ENCODE peak calls at places on chromosome 14, in five cellular contexts. S, N, X, W and E are unnamed samples.

GRCh38 chr14:69489495-69489894 is 5.0 kb downstream of the PLEKHD1 start:
- DNase-seq in N (peak; percentile 14), W (no peak), S (no peak), X (no peak), E (no peak)

GRCh38 chr14:21268612-21269251 is 510 bp downstream of the HNRNPC start:
- DNase-seq in S (no peak), N (no peak), W (peak; percentile 65), X (peak; percentile 48), E (peak; percentile 54)

GRCh38 chr14:68403191-68403781 is 389.6 kb downstream of the ZFP36L1 start:
- DNase-seq in S (no peak), W (no peak), N (no peak), X (no peak), E (no peak)

GRCh38 chr14:106187176-106187670 is 660.8 kb downstream of the TMEM121 start:
- DNase-seq in S (no peak), N (no peak), W (no peak), X (no peak), E (no peak)

GRCh38 chr14:74616507-74616906 is 4.5 kb upstream of the LTBP2 start:
- DNase-seq in S (peak; percentile 46), W (peak; percentile 86), N (no peak), X (no peak), E (peak; percentile 90)

GRCh38 chr14:21256539-21257394 is 12.5 kb downstream of the HNRNPC start:
- DNase-seq in S (no peak), W (no peak), N (no peak), X (no peak), E (no peak)

GRCh38 chr14:102230481-102231210 is 74.3 kb downstream of the MOK start:
- DNase-seq in S (no peak), N (no peak), W (no peak), X (no peak), E (no peak)

GRCh38 chr14:32560213-32560857 is 231.2 kb downstream of the AKAP6 start:
- DNase-seq in S (peak; percentile 53), X (peak; percentile 44), W (peak; percentile 80), N (peak; percentile 69), E (peak; percentile 63)

GRCh38 chr14:37493606-37494005 is 101.4 kb downstream of the FOXA1 start:
- DNase-seq in N (no peak), X (no peak), W (no peak), S (no peak), E (no peak)

GRCh38 chr14:75968461-75968860 is 13.3 kb downstream of the TGFB3 start:
- DNase-seq in N (no peak), S (no peak), X (no peak), W (no peak), E (no peak)

GRCh38 chr14:87632796-87633195 is 360.2 kb downstream of the GALC start:
- DNase-seq in N (no peak), X (no peak), S (no peak), W (no peak), E (no peak)

GRCh38 chr14:20498622-20499021 is 6.7 kb upstream of the RNASE10 start:
- DNase-seq in X (no peak), N (no peak), W (no peak), S (no peak), E (no peak)

GRCh38 chr14:32076278-32077080 is 625 bp upstream of the ARHGAP5 start:
- DNase-seq in N (peak; percentile 98), W (peak; percentile 98), S (peak; percentile 74), X (peak; percentile 95), E (peak; percentile 98)

GRCh38 chr14:69287096-69287991 is 27.4 kb downstream of the GALNT16 start:
- DNase-seq in X (no peak), S (no peak), N (no peak), W (peak; percentile 10), E (no peak)

GRCh38 chr14:85960781-85961180 is 430.8 kb downstream of the FLRT2 start:
- DNase-seq in S (no peak), W (no peak), N (no peak), X (no peak), E (no peak)

GRCh38 chr14:89440997-89441909 is 24.2 kb upstream of the FOXN3 start:
- DNase-seq in X (no peak), W (no peak), N (peak; percentile 21), S (no peak), E (no peak)

GRCh38 chr14:86639146-86639545 is 1109.2 kb downstream of the FLRT2 start:
- DNase-seq in X (no peak), S (no peak), W (no peak), N (no peak), E (no peak)

GRCh38 chr14:102239231-102239630 is 65.7 kb downstream of the MOK start:
- DNase-seq in N (no peak), W (no peak), X (no peak), S (no peak), E (no peak)

GRCh38 chr14:78618379-78618778 is 448.2 kb downstream of the NRXN3 start:
- DNase-seq in X (no peak), N (no peak), S (no peak), W (no peak), E (no peak)

GRCh38 chr14:20970983-20971704 is 15.9 kb downstream of the RNASE2 start:
- DNase-seq in X (peak; percentile 78), N (peak; percentile 92), S (peak; percentile 76), W (peak; percentile 86), E (peak; percentile 77)

GRCh38 chr14:36346052-36346451 is 25.6 kb upstream of the MBIP start:
- DNase-seq in S (no peak), N (no peak), W (no peak), X (no peak), E (no peak)

GRCh38 chr14:30974628-30975027 is 50.8 kb upstream of the AP4S1 start:
- DNase-seq in N (no peak), S (no peak), X (no peak), W (peak; percentile 18), E (peak; percentile 48)

GRCh38 chr14:60327447-60328331 is 78.7 kb downstream of the PPM1A start:
- DNase-seq in S (no peak), W (no peak), N (no peak), X (no peak), E (peak; percentile 46)

GRCh38 chr14:50038398-50039119 is 77.8 kb downstream of the VCPKMT start:
- DNase-seq in N (no peak), W (peak; percentile 93), X (no peak), S (peak; percentile 60), E (peak; percentile 98)

GRCh38 chr14:20469890-20470858 is 968 bp downstream of the PNP start:
- DNase-seq in S (peak; percentile 69), N (peak; percentile 73), X (no peak), W (peak; percentile 28), E (peak; percentile 80)

GRCh38 chr14:68654471-68654941 is 138.4 kb downstream of the ZFP36L1 start:
- DNase-seq in X (peak; percentile 18), N (no peak), W (no peak), S (no peak), E (no peak)

GRCh38 chr14:50605776-50606175 is 45.8 kb downstream of the ATL1 start:
- DNase-seq in X (no peak), N (no peak), S (no peak), W (peak; percentile 25), E (no peak)

GRCh38 chr14:38837333-38838048 is 265.5 kb downstream of the SEC23A start:
- DNase-seq in W (no peak), S (no peak), X (no peak), N (no peak), E (no peak)

GRCh38 chr14:90624228-90624627 is 192.0 kb downstream of the TTC7B start:
- DNase-seq in N (peak; percentile 74), S (no peak), W (peak; percentile 28), X (no peak), E (peak; percentile 50)

GRCh38 chr14:55117816-55118441 is 11.1 kb upstream of the LGALS3 start:
- DNase-seq in S (no peak), W (no peak), X (no peak), N (peak; percentile 19), E (no peak)

GRCh38 chr14:105030194-105030593 is 9.3 kb upstream of the CDCA4 start:
- DNase-seq in S (no peak), W (no peak), N (no peak), X (no peak), E (no peak)

GRCh38 chr14:105034314-105035039 is 13.6 kb upstream of the CDCA4 start:
- DNase-seq in S (no peak), W (no peak), N (no peak), X (no peak), E (no peak)

GRCh38 chr14:105028251-105028927 is 7.5 kb upstream of the CDCA4 start:
- DNase-seq in X (peak; percentile 39), N (no peak), W (peak; percentile 37), S (no peak), E (no peak)

GRCh38 chr14:105029402-105029801 is 8.5 kb upstream of the CDCA4 start:
- DNase-seq in W (no peak), X (no peak), S (no peak), N (no peak), E (no peak)

GRCh38 chr14:105030836-105031396 is 10.0 kb upstream of the CDCA4 start:
- DNase-seq in W (no peak), N (no peak), X (no peak), S (no peak), E (no peak)
- TF ChIP-seq CTCF in W (no peak), N (no peak), X (no peak), S (no peak), E (no peak)

DNA sequence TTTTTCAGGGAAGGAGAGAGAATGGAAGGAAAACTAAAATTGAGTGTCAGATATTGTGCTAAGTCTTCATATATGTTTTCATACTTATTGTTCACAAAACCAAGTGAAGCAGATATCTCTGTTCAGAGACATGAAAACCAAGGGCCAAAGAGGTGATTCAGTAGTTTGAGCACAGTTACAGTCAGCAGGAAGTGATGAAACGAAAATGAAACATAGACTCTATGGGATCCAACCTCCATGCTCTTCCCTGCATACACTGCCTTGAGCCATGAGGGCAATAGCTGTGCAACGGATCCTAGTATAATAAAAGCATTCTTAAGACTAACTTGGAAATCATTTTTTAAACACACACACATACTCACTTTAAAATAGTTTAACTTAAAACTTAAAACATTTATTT is 28.0 kb downstream of the ESR2 start:
- DNase-seq in S (no peak), W (peak; percentile 17), N (no peak), X (no peak), E (peak; percentile 59)
- H3K4me3 ChIP-seq in S (no peak overlapping the region), W (no peak overlapping the region), N (no peak overlapping the region), X (no peak overlapping the region), E (no peak overlapping the region)

DNA sequence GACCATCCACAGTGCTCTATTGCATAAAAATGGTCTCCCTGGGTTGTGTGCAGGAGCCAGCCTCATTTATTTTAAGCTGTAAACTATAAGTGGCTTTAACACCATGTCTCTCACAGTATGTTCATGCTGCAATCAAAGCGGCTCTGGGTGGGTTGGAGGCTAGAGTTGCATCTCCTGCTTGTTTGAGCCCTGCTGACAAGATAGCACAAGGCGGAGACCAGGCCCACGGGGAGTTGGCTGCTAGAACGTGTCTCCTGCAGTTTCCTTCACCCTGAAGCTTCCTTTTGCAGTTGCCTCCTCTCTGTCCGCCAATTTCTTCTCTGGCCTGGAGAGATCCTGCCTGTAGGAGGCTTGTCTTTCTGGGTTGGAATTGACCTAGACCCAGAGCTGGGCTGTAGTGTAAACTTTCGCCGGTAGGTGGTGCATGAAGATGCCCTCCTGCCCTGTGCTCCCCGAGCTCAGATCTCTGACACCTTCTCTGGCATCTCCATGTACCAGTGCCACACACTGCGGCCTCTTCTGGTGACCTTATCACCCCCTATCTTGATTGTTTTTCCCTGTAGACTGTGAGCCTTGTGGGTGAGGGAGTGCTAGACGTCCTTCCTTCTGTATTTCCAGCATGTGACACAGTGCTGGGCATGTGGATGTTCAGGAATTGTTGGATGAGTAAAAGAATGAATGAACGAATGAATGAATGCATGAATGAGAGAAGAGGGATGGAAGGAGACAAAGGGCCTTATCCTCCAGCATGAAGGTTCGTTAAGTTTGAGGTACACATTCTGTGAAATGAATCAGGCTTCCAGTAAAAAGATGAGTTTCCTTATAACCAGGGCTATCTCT is 10.4 kb downstream of the OTUB2 start:
- DNase-seq in W (peak; percentile 51), S (peak; percentile 76), N (no peak), X (peak; percentile 30), E (peak; percentile 66)
- TF ChIP-seq CTCF in W (peak; percentile 84), S (peak; percentile 62), N (peak; percentile 67), X (peak; percentile 75), E (peak; percentile 89)

GRCh38 chr14:100587763-100588411 is 670 bp upstream of the BEGAIN start:
- DNase-seq in W (no peak), N (peak; percentile 50), X (no peak), S (no peak), E (no peak)
- H3K4me3 ChIP-seq in W (no peak overlapping the region), N (no peak overlapping the region), X (no peak overlapping the region), S (peak overlapping the region; percentile 94), E (no peak overlapping the region)